ENCODE peak calls at places on chromosome 6, in four cellular contexts. M, D, E and B are unnamed samples.

GRCh38 chr6:11241793-11242201 is 9.3 kb upstream of the NEDD9 start:
- DNase-seq in D (no peak), E (no peak), M (no peak), B (peak; percentile 88)

GRCh38 chr6:84860493-84860892 is 96.1 kb upstream of the TBX18 start:
- DNase-seq in D (no peak), M (no peak), E (no peak), B (no peak)

GRCh38 chr6:43846556-43846955 is 76.5 kb downstream of the VEGFA start:
- DNase-seq in D (no peak), E (peak; percentile 74), M (no peak), B (no peak)

GRCh38 chr6:45959534-45960195 is 56.0 kb downstream of the CLIC5 start:
- DNase-seq in M (no peak), D (no peak), E (no peak), B (no peak)

GRCh38 chr6:136964368-136964767 is 42.3 kb downstream of the SLC35D3 start:
- DNase-seq in D (no peak), E (no peak), M (no peak), B (no peak)

GRCh38 chr6:105746539-105746938 is 339.6 kb upstream of the PRDM1 start:
- DNase-seq in E (no peak), M (no peak), D (no peak), B (no peak)

GRCh38 chr6:95243091-95243490 is 334.2 kb upstream of the MANEA start:
- DNase-seq in D (no peak), M (no peak), E (peak; percentile 36), B (no peak)

GRCh38 chr6:81896561-81896960 is 144.1 kb upstream of the TENT5A start:
- DNase-seq in D (no peak), M (no peak), E (peak; percentile 39), B (no peak)

GRCh38 chr6:90820436-90820835 is 233.6 kb upstream of the MAP3K7 start:
- DNase-seq in D (no peak), E (no peak), M (no peak), B (no peak)

GRCh38 chr6:125888989-125889656 is 67.4 kb upstream of the HINT3 start:
- DNase-seq in E (peak; percentile 40), M (no peak), D (no peak), B (no peak)

GRCh38 chr6:154276810-154277577 is 79.6 kb downstream of the IPCEF1 start:
- DNase-seq in D (no peak), E (peak; percentile 50), M (no peak), B (no peak)

GRCh38 chr6:81682238-81682795 is 70.2 kb downstream of the TENT5A start:
- DNase-seq in D (no peak), M (no peak), E (no peak), B (no peak)

GRCh38 chr6:170108890-170109587 is 181.8 kb downstream of the DLL1 start:
- DNase-seq in E (no peak), M (no peak), D (no peak), B (peak; percentile 21)

GRCh38 chr6:1266686-1267056 is 45.2 kb upstream of the FOXQ1 start:
- DNase-seq in E (no peak), M (no peak), D (no peak), B (no peak)

GRCh38 chr6:3762359-3762758 is 10.8 kb upstream of the PXDC1 start:
- DNase-seq in E (no peak), M (no peak), D (no peak), B (no peak)

GRCh38 chr6:130076512-130076911 is 58.1 kb downstream of the L3MBTL3 start:
- DNase-seq in E (peak; percentile 13), D (no peak), M (no peak), B (no peak)

GRCh38 chr6:28525496-28526039 is at the start of gene GPX5:
- DNase-seq in D (peak; percentile 33), M (no peak), E (no peak), B (no peak)

GRCh38 chr6:2429460-2429859 is 184.1 kb upstream of the GMDS start:
- DNase-seq in D (no peak), E (peak; percentile 76), M (no peak), B (no peak)

GRCh38 chr6:124962617-124963415 is 579 bp downstream of the RNF217 start:
- DNase-seq in D (no peak), M (no peak), E (peak; percentile 35), B (peak; percentile 67)

GRCh38 chr6:134315189-134315588 is 2.7 kb downstream of the SGK1 start:
- DNase-seq in D (no peak), M (no peak), E (no peak), B (no peak)

GRCh38 chr6:100267002-100267401 is 197.7 kb downstream of the SIM1 start:
- DNase-seq in M (no peak), D (peak; percentile 19), E (no peak), B (no peak)

GRCh38 chr6:13434777-13435176 is 52.6 kb downstream of the GFOD1 start:
- DNase-seq in E (no peak), D (no peak), M (no peak), B (no peak)

GRCh38 chr6:154462425-154462824 is 48.1 kb downstream of the CNKSR3 start:
- DNase-seq in E (no peak), D (no peak), M (no peak), B (no peak)

GRCh38 chr6:131130546-131130925 is 4.7 kb upstream of the AKAP7 start:
- DNase-seq in E (no peak), D (no peak), M (no peak), B (no peak)

GRCh38 chr6:18226451-18226850 is 37.9 kb downstream of the DEK start:
- DNase-seq in M (no peak), E (peak; percentile 64), D (no peak), B (no peak)

GRCh38 chr6:64782877-64783276 is 924.1 kb downstream of the EYS start:
- DNase-seq in E (no peak), M (no peak), D (no peak), B (no peak)

GRCh38 chr6:30684386-30685156 is 1.9 kb downstream of the PPP1R18 start:
- DNase-seq in D (peak; percentile 45), E (peak; percentile 44), M (no peak), B (no peak)

GRCh38 chr6:2655844-2656433 is 94.8 kb downstream of the MYLK4 start:
- DNase-seq in D (no peak), E (no peak), M (no peak), B (no peak)

GRCh38 chr6:12990162-12990561 is 273.6 kb downstream of the PHACTR1 start:
- DNase-seq in M (no peak), D (no peak), E (no peak), B (no peak)

GRCh38 chr6:128580224-128581110 is 60.1 kb upstream of the PTPRK start:
- DNase-seq in D (no peak), E (no peak), M (no peak), B (no peak)

GRCh38 chr6:31737315-31738047 is 1.2 kb upstream of the CLIC1 start:
- DNase-seq in D (no peak), E (no peak), M (no peak), B (no peak)

GRCh38 chr6:31736026-31736767 is at the start of gene CLIC1:
- DNase-seq in M (no peak), E (peak; percentile 75), D (peak; percentile 72), B (peak; percentile 70)

GRCh38 chr6:31736768-31737314 is 511 bp upstream of the CLIC1 start:
- DNase-seq in E (no peak), D (no peak), M (no peak), B (no peak)

GRCh38 chr6:31739639-31740396 is at the start of gene MSH5:
- DNase-seq in M (peak; percentile 90), E (peak; percentile 99), D (peak; percentile 94), B (peak; percentile 99)

DNA sequence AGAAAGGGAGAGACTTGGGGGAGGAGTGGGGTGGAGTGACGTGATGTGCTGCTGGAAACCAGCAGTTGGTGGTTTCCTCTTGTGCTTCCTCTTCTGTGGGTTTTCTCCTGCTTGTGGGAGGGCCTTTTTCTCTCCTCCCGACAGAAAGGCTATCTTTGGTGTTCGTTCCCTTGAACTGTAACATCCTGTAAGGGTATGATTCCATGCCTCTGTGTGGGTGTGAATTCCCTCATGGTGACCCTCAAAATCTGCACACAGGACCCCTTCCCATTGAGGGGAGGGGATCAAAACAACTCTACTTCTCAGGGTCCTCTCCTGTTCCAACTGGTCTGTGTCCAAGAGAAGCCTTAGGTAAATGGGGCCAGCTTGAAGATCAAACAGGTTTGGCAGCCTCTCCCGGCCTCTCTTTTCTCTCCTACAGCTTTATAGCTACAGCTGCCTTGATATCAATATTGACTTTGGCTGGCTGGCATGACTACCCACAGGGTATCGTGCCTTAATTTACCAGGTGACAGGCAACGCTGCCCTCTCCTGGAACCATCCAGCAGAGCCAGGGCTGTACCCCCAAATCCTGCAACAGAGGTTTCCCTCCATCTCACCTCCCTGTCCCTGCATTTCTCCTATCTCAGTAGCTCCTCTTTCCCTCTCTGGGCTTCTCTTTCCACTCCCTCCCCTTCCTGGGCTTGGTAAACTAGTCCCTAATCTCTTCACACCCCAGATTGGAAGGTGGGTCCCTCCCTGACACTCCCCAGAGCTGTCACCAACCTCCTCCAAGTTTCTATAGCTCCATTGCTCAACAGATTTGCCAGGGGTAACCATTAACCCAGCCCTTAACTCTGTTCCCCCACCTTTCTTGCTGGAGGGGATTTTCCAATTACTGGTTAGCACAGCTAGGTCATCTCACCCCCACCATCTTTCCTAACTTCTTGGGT is 1.5 kb upstream of the MSH5 start:
- DNase-seq in D (peak; percentile 76), M (no peak), E (peak; percentile 89), B (no peak)
- TF ChIP-seq CTCF in D (no peak), M (peak; percentile 36), E (peak; percentile 30), B (no peak)

GRCh38 chr6:148388477-148388876 is 45.8 kb downstream of the SASH1 start:
- DNase-seq in M (no peak), E (no peak), D (no peak), B (no peak)
- H3K4me1 ChIP-seq in M (no peaks in the 10 kb centered on the region), E (peaks cover 2% of the 10 kb centered on the region), D (no peaks in the 10 kb centered on the region), B (no peaks in the 10 kb centered on the region)

GRCh38 chr6:35916056-35916455 is 4.8 kb downstream of the SRPK1 start:
- DNase-seq in E (no peak), M (no peak), D (no peak), B (no peak)

GRCh38 chr6:35906499-35906846 is 14.4 kb downstream of the SRPK1 start:
- DNase-seq in E (peak; percentile 42), M (no peak), D (no peak), B (no peak)

GRCh38 chr6:35907750-35908149 is 13.1 kb downstream of the SRPK1 start:
- DNase-seq in E (no peak), D (no peak), M (no peak), B (no peak)

GRCh38 chr6:35911871-35912653 is 8.8 kb downstream of the SRPK1 start:
- DNase-seq in E (peak; percentile 79), M (no peak), D (no peak), B (no peak)
- H3K27ac ChIP-seq in E (no peak overlapping the region), M (no peak overlapping the region), D (no peak overlapping the region), B (no peak overlapping the region)

GRCh38 chr6:26122402-26122792 is 35.2 kb downstream of the HFE start:
- DNase-seq in E (no peak), D (no peak), M (no peak), B (no peak)
- TF ChIP-seq CTCF in E (no peak), D (no peak), M (no peak), B (no peak)